ENCODE peak calls at places on chromosomes 7 and 10, in four cellular contexts. B is A549, W is HepG2, N is K562. L is an unnamed sample.

GRCh38 chr10:95815701-95816100 is 59.7 kb downstream of the ENTPD1 start:
- DNase-seq in B (no peak), W (no peak), N (no peak), L (no peak)

GRCh38 chr10:112383325-112383724 is 9.4 kb downstream of the ACSL5 start:
- DNase-seq in B (no peak), W (peak; percentile 72), N (peak; percentile 63), L (peak; percentile 88)

GRCh38 chr10:123929791-123930190 is 38.2 kb upstream of the CPXM2 start:
- DNase-seq in B (no peak), W (no peak), N (no peak), L (no peak)

GRCh38 chr10:131676046-131676445 is 224.8 kb upstream of the PPP2R2D start:
- DNase-seq in B (no peak), W (no peak), N (no peak), L (no peak)

GRCh38 chr7:37354661-37355131 is 94.0 kb downstream of the ELMO1 start:
- DNase-seq in B (no peak), W (no peak), N (peak; percentile 33), L (no peak)

GRCh38 chr7:123865517-123866117 is 20.6 kb downstream of the HYAL4 start:
- DNase-seq in B (peak; percentile 11), W (peak; percentile 62), N (peak; percentile 64), L (peak; percentile 67)

GRCh38 chr7:157693071-157693520 is 356.3 kb downstream of the DNAJB6 start:
- DNase-seq in B (no peak), W (no peak), N (no peak), L (no peak)

GRCh38 chr10:124627851-124628675 is 116.1 kb downstream of the FAM53B start:
- DNase-seq in B (no peak), W (no peak), N (peak; percentile 63), L (no peak)

GRCh38 chr7:156962897-156963296 is 13.4 kb downstream of the NOM1 start:
- DNase-seq in B (no peak), W (no peak), N (no peak), L (no peak)

GRCh38 chr10:58797356-58797755 is 284.7 kb downstream of the BICC1 start:
- DNase-seq in B (no peak), W (no peak), N (no peak), L (peak; percentile 42)

GRCh38 chr10:20105236-20105635 is 289.0 kb downstream of the PLXDC2 start:
- DNase-seq in B (no peak), W (no peak), N (no peak), L (peak; percentile 31)

GRCh38 chr10:47198221-47198620 is 101.8 kb upstream of the GDF10 start:
- DNase-seq in B (no peak), W (no peak), N (no peak), L (no peak)

GRCh38 chr7:77537136-77537594 is at the start of gene PTPN12:
- DNase-seq in B (no peak), W (no peak), N (no peak), L (no peak)

GRCh38 chr7:94305836-94306235 is 88.9 kb upstream of the COL1A2 start:
- DNase-seq in B (no peak), W (no peak), N (no peak), L (no peak)

GRCh38 chr10:114719311-114719710 is 61.2 kb upstream of the ABLIM1 start:
- DNase-seq in B (no peak), W (peak; percentile 81), N (no peak), L (no peak)

GRCh38 chr7:1883834-1884582 is 213.9 kb downstream of the ELFN1 start:
- DNase-seq in B (no peak), W (no peak), N (peak; percentile 56), L (no peak)

GRCh38 chr7:55053651-55054226 is 34.9 kb downstream of the EGFR start:
- DNase-seq in B (no peak), W (no peak), N (no peak), L (peak; percentile 50)

GRCh38 chr7:55432937-55433784 is 68.0 kb downstream of the LANCL2 start:
- DNase-seq in B (peak; percentile 53), W (peak; percentile 50), N (no peak), L (peak; percentile 59)

GRCh38 chr10:124091646-124092269 is 1.6 kb downstream of the CHST15 start:
- DNase-seq in B (peak; percentile 21), W (no peak), N (no peak), L (no peak)

GRCh38 chr7:140638311-140638791 is 2.3 kb downstream of the DENND2A start:
- DNase-seq in B (no peak), W (no peak), N (no peak), L (peak; percentile 82)

GRCh38 chr10:71664585-71664984 is 55.0 kb downstream of the C10orf105 start:
- DNase-seq in B (no peak), W (no peak), N (no peak), L (no peak)

GRCh38 chr10:71667374-71667750 is 52.2 kb downstream of the C10orf105 start:
- DNase-seq in B (no peak), W (no peak), N (no peak), L (no peak)

GRCh38 chr10:71663311-71663710 is 56.3 kb downstream of the C10orf105 start:
- DNase-seq in B (no peak), W (no peak), N (peak; percentile 50), L (no peak)

GRCh38 chr10:71665456-71665855 is 54.1 kb downstream of the C10orf105 start:
- DNase-seq in B (no peak), W (no peak), N (no peak), L (no peak)

GRCh38 chr10:71666607-71667373 is 52.8 kb downstream of the C10orf105 start:
- DNase-seq in B (no peak), W (no peak), N (no peak), L (no peak)
- TF ChIP-seq SMC3 in B (no peak), W (no peak), N (no peak), L (no peak)

DNA sequence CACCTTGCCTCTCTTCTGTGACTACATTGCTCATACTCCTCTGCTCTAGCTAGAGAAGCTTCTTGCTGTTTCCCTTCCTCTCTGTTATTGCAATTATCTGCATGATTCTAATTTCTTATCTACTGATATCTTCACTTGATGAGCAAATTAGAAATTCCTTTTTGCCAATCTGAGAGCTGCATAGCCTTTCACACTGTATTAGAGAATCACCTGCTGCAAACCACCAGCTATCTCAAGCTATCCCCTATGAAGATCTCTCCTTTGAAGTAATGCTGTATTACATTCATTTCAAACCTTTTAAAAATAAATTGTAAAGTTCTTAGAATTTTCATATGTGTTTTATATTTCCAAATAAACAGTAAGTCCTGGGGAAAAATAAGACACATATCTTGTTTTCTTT is 89.0 kb upstream of the ZNF804B start:
- DNase-seq in B (no peak), W (no peak), N (no peak), L (no peak)
- TF ChIP-seq MAZ in B (no peak), W (no peak), N (no peak), L (no peak)

DNA sequence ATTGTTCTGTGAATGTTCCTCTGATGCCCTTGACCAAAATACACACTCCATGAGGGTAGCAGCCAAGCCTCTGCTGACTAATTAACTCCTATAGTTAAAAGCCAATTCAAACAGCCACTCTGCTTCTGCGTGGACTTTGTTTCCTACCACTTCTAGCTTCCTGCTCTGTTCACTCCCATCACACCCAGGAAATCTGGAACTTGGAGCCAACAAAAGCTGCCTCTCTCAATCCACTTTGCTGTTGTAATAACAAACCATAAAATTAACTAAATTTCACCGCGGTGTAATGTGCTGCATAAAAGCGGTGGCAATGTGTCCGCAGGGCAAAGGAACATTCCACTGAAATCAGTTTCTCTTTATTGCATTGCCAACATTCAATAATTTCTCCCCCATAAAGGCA is 239.5 kb downstream of the PLXNA4 start:
- DNase-seq in B (no peak), W (no peak), N (no peak), L (no peak)
- TF ChIP-seq SMC3 in B (no peak), W (no peak), N (no peak), L (no peak)

GRCh38 chr7:85774931-85775330 is 588.1 kb upstream of the SEMA3D start:
- DNase-seq in B (no peak), W (no peak), N (no peak), L (no peak)
- TF ChIP-seq MAZ in B (no peak), W (no peak), N (no peak), L (no peak)

DNA sequence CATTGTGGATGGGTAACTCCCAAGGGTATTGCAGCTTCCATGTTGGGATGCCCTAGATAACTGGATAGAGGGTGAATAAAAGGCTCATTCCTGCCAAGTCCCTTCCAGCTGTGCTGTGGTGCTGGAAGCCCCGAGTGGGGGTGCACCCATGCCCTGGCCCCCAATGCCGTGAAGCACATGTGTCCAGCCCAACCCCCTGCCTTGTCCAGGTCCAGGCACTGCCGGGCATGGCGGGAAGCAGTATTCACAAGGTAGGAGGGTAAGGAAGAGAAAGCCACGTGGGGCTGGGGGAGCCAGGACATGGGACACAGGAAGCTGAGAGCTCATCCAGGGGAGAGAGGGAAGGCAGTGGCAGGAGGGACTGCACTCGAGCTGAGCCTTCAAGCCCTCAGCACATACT is 148.2 kb upstream of the CDCA7L start:
- DNase-seq in B (no peak), W (no peak), N (no peak), L (no peak)
- TF ChIP-seq SMC3 in B (no peak), W (no peak), N (no peak), L (no peak)

GRCh38 chr10:66747451-66747850 is 178.4 kb upstream of the LRRTM3 start:
- DNase-seq in B (no peak), W (no peak), N (no peak), L (peak; percentile 85)
- TF ChIP-seq MAZ in B (no peak), W (no peak), N (no peak), L (no peak)

GRCh38 chr10:28332699-28333098 is 29.8 kb upstream of the MPP7 start:
- DNase-seq in B (no peak), W (no peak), N (no peak), L (no peak)

GRCh38 chr10:28327494-28327886 is 24.6 kb upstream of the MPP7 start:
- DNase-seq in B (no peak), W (no peak), N (no peak), L (peak; percentile 65)

GRCh38 chr10:28331821-28332220 is 29.0 kb upstream of the MPP7 start:
- DNase-seq in B (no peak), W (no peak), N (no peak), L (peak; percentile 97)

GRCh38 chr10:28328346-28328745 is 25.5 kb upstream of the MPP7 start:
- DNase-seq in B (no peak), W (no peak), N (no peak), L (peak; percentile 42)

GRCh38 chr10:28326516-28327493 is 23.9 kb upstream of the MPP7 start:
- DNase-seq in B (no peak), W (peak; percentile 23), N (no peak), L (peak; percentile 63)
- TF ChIP-seq SMC3 in B (no peak), W (no peak), N (no peak), L (no peak)

GRCh38 chr10:6202684-6203330 is at the start of gene PFKFB3:
- DNase-seq in B (peak; percentile 91), W (peak; percentile 81), N (peak; percentile 96), L (peak; percentile 92)
- TF ChIP-seq MAZ in B (peak; percentile 79), W (peak; percentile 90), N (peak; percentile 60), L (peak; percentile 96)

GRCh38 chr10:103636996-103637395 is 143.5 kb downstream of the NEURL1 start:
- DNase-seq in B (no peak), W (no peak), N (no peak), L (peak; percentile 43)

GRCh38 chr10:103637855-103638561 is 144.5 kb downstream of the NEURL1 start:
- DNase-seq in B (no peak), W (no peak), N (no peak), L (peak; percentile 92)

GRCh38 chr10:103640436-103641181 is 147.1 kb downstream of the NEURL1 start:
- DNase-seq in B (no peak), W (no peak), N (no peak), L (no peak)

GRCh38 chr10:103641326-103641725 is 147.8 kb downstream of the NEURL1 start:
- DNase-seq in B (no peak), W (no peak), N (no peak), L (no peak)

GRCh38 chr10:103638948-103639347 is 145.4 kb downstream of the NEURL1 start:
- DNase-seq in B (no peak), W (no peak), N (no peak), L (peak; percentile 38)
- TF ChIP-seq SMC3 in B (no peak), W (no peak), N (no peak), L (no peak)

L was measured in IMR-90.